ENCODE peak calls at places on chromosome 3, in six cellular contexts. X is head of caudate nucleus; S is AML-193; R is effector CD4-positive, alpha-beta T cell; N is neural crest cell; B is naive thymus-derived CD4-positive, alpha-beta T cell. P is an unnamed sample.
A peak's percentile ranks its signal among the peaks of the same experiment; 100 is the strongest.

GRCh38 chr3:98808071-98808470 is 44.9 kb downstream of the ST3GAL6 start:
- DNase-seq in X (no peak), S (no peak), R (no peak), N (no peak), B (no peak), P (no peak)

GRCh38 chr3:59726279-59726678 is 676.5 kb upstream of the CFAP20DC start:
- DNase-seq in X (no peak), S (no peak), R (no peak), N (no peak), B (no peak), P (peak; percentile 12)

GRCh38 chr3:14827776-14828175 is 9.0 kb downstream of the FGD5 start:
- DNase-seq in X (no peak), S (no peak), R (no peak), N (no peak), B (no peak), P (no peak)

GRCh38 chr3:36932979-36933378 is 11.9 kb downstream of the TRANK1 start:
- DNase-seq in X (no peak), S (no peak), R (no peak), N (no peak), B (no peak), P (no peak)

GRCh38 chr3:192851821-192852352 is 65.8 kb downstream of the MB21D2 start:
- DNase-seq in X (peak; percentile 25), S (peak; percentile 66), R (no peak), N (no peak), B (no peak), P (no peak)

GRCh38 chr3:111691293-111691909 is 96.3 kb upstream of the ZBED2 start:
- DNase-seq in X (no peak), S (peak; percentile 70), R (no peak), N (no peak), B (peak; percentile 46), P (no peak)

GRCh38 chr3:19384868-19385267 is 236.6 kb downstream of the KCNH8 start:
- DNase-seq in X (no peak), S (no peak), R (no peak), N (no peak), B (no peak), P (no peak)

GRCh38 chr3:179264456-179264855 is 13.5 kb upstream of the KCNMB3 start:
- DNase-seq in X (no peak), S (no peak), R (no peak), N (no peak), B (no peak), P (no peak)